ENCODE peak calls at places on chromosomes 6 and 20, in four cellular contexts. J is retinal pigment epithelial cell; Y is effector memory CD8-positive, alpha-beta T cell; K is GM12891. E is an unnamed sample.

GRCh38 chr6:142935553-142936517 is 9.1 kb downstream of the HIVEP2 start:
- DNase-seq in J (no peak), Y (peak), K (no peak), E (no peak)

GRCh38 chr6:150499882-150500312 is 99.8 kb upstream of the PLEKHG1 start:
- DNase-seq in J (no peak), Y (no peak), K (no peak), E (no peak)

GRCh38 chr6:31122803-31123706 is 2.8 kb upstream of the CDSN start:
- DNase-seq in J (peak), Y (no peak), K (no peak), E (no peak)

GRCh38 chr20:24811020-24811419 is 138.0 kb upstream of the CST7 start:
- DNase-seq in J (no peak), Y (no peak), K (no peak), E (no peak)

GRCh38 chr6:20892365-20892764 is 358.1 kb downstream of the CDKAL1 start:
- DNase-seq in J (no peak), Y (no peak), K (no peak), E (no peak)

GRCh38 chr6:41170547-41171160 is 7.7 kb upstream of the TREM2 start:
- DNase-seq in J (no peak), Y (no peak), K (no peak), E (no peak)

GRCh38 chr20:53691060-53691810 is 97.6 kb upstream of the ZNF217 start:
- DNase-seq in J (no peak), Y (no peak), K (no peak), E (no peak)

GRCh38 chr6:13767121-13767794 is 47.1 kb downstream of the MCUR1 start:
- DNase-seq in J (no peak), Y (peak), K (no peak), E (peak)

GRCh38 chr6:33192671-33193602 is 670 bp upstream of the COL11A2 start:
- DNase-seq in J (no peak), Y (no peak), K (no peak), E (no peak)

GRCh38 chr20:39885975-39886649 is 802.9 kb downstream of the MAFB start:
- DNase-seq in J (peak), Y (no peak), K (peak), E (no peak)

GRCh38 chr20:768426-768978 is at the start of gene SLC52A3:
- DNase-seq in J (no peak), Y (no peak), K (no peak), E (no peak)

GRCh38 chr6:42418739-42419138 is 33.0 kb downstream of the TRERF1 start:
- DNase-seq in J (no peak), Y (no peak), K (no peak), E (no peak)

GRCh38 chr20:50029697-50030428 is 47.1 kb downstream of the SNAI1 start:
- DNase-seq in J (peak), Y (no peak), K (no peak), E (no peak)

GRCh38 chr6:109991307-109992101 is 13.4 kb downstream of the GPR6 start:
- DNase-seq in J (no peak), Y (no peak), K (no peak), E (no peak)

GRCh38 chr6:21666200-21666671 is 72.7 kb downstream of the SOX4 start:
- DNase-seq in J (no peak), Y (no peak), K (no peak), E (no peak)

GRCh38 chr20:32798046-32798985 is 21.4 kb upstream of the MAPRE1 start:
- DNase-seq in J (no peak), Y (no peak), K (no peak), E (no peak)

GRCh38 chr20:41055679-41056078 is 27.1 kb downstream of the TOP1 start:
- DNase-seq in J (no peak), Y (no peak), K (no peak), E (no peak)

GRCh38 chr6:25889877-25890853 is 16.1 kb upstream of the SLC17A3 start:
- DNase-seq in J (no peak), Y (peak), K (no peak), E (no peak)

GRCh38 chr6:11429577-11429976 is 108.0 kb upstream of the TMEM170B start:
- DNase-seq in J (no peak), Y (no peak), K (no peak), E (peak)

GRCh38 chr6:124964084-124964763 is 2.0 kb downstream of the RNF217 start:
- DNase-seq in J (no peak), Y (no peak), K (no peak), E (no peak)

GRCh38 chr20:12113075-12113467 is 195.4 kb downstream of the BTBD3 start:
- DNase-seq in J (no peak), Y (no peak), K (no peak), E (no peak)

GRCh38 chr20:2299301-2299700 is 3.5 kb downstream of the TGM3 start:
- DNase-seq in J (no peak), Y (no peak), K (no peak), E (no peak)

GRCh38 chr6:31485063-31485462 is 12.9 kb upstream of the MICB start:
- DNase-seq in J (no peak), Y (no peak), K (no peak), E (no peak)

GRCh38 chr6:53309059-53309896 is 39.5 kb downstream of the ELOVL5 start:
- DNase-seq in J (peak), Y (no peak), K (no peak), E (peak)

GRCh38 chr20:45826381-45827019 is 612 bp downstream of the TNNC2 start:
- DNase-seq in J (no peak), Y (no peak), K (no peak), E (no peak)

GRCh38 chr6:129525055-129525454 is 184.9 kb downstream of the ARHGAP18 start:
- DNase-seq in J (no peak), Y (no peak), K (no peak), E (no peak)

GRCh38 chr20:60011512-60012507 is 53.6 kb downstream of the CDH26 start:
- DNase-seq in J (no peak), Y (peak), K (no peak), E (peak)

GRCh38 chr6:133768656-133769295 is 120.1 kb upstream of the TCF21 start:
- DNase-seq in J (no peak), Y (no peak), K (no peak), E (no peak)

GRCh38 chr6:112600168-112600567 is 253.0 kb downstream of the RFPL4B start:
- DNase-seq in J (no peak), Y (no peak), K (no peak), E (no peak)

GRCh38 chr6:54002118-54002517 is 109.1 kb upstream of the MLIP start:
- DNase-seq in J (no peak), Y (no peak), K (no peak), E (no peak)

GRCh38 chr20:25295386-25296093 is 47.7 kb downstream of the PYGB start:
- DNase-seq in J (no peak), Y (no peak), K (no peak), E (no peak)

GRCh38 chr6:1720620-1721322 is 111.1 kb downstream of the FOXC1 start:
- DNase-seq in J (no peak), Y (no peak), K (no peak), E (no peak)

GRCh38 chr20:39036011-39036410 is 73.9 kb downstream of the DHX35 start:
- DNase-seq in J (no peak), Y (no peak), K (no peak), E (no peak)

GRCh38 chr6:16334671-16335070 is 96.3 kb downstream of the GMPR start:
- DNase-seq in J (no peak), Y (no peak), K (no peak), E (no peak)

GRCh38 chr6:4585682-4586468 is 190.3 kb upstream of the CDYL start:
- DNase-seq in J (no peak), Y (no peak), K (no peak), E (no peak)

GRCh38 chr6:157020398-157021266 is 243.5 kb downstream of the ARID1B start:
- DNase-seq in J (no peak), Y (no peak), K (peak), E (no peak)

GRCh38 chr20:47173596-47174216 is 182.8 kb downstream of the ZMYND8 start:
- DNase-seq in J (no peak), Y (no peak), K (no peak), E (no peak)

E was measured in CD4-positive, CD25-positive, alpha-beta regulatory T cell.